ENCODE peak calls at places on chromosomes 16 and 17, in five cellular contexts. S, B, I, R and T are unnamed samples.

GRCh38 chr16:27028713-27029112 is 38.0 kb upstream of the C16orf82 start:
- DNase-seq in S (no peak), B (no peak), I (no peak), R (no peak), T (no peak)

GRCh38 chr17:63533433-63534077 is 10.4 kb downstream of the KCNH6 start:
- DNase-seq in S (no peak), B (no peak), I (no peak), R (no peak), T (no peak)

GRCh38 chr16:66278604-66279262 is 87.8 kb upstream of the CDH5 start:
- DNase-seq in S (no peak), B (no peak), I (no peak), R (no peak), T (no peak)

GRCh38 chr16:3182608-3183444 is 5.2 kb upstream of the OR1F1 start:
- DNase-seq in S (peak), B (no peak), I (peak), R (peak), T (peak)

GRCh38 chr17:13490427-13490826 is 111.3 kb downstream of the HS3ST3A1 start:
- DNase-seq in S (no peak), B (no peak), I (no peak), R (no peak), T (no peak)

GRCh38 chr16:69823831-69824563 is 61.9 kb downstream of the WWP2 start:
- DNase-seq in S (peak), B (no peak), I (no peak), R (peak), T (no peak)

GRCh38 chr16:89613101-89613953 is at the start of gene DPEP1:
- DNase-seq in S (no peak), B (no peak), I (no peak), R (no peak), T (no peak)

GRCh38 chr16:88358033-88358481 is 24.7 kb upstream of the ZNF469 start:
- DNase-seq in S (peak), B (no peak), I (no peak), R (no peak), T (no peak)

GRCh38 chr16:7025616-7026190 is 306.9 kb upstream of the RBFOX1 start:
- DNase-seq in S (peak), B (no peak), I (peak), R (no peak), T (peak)

GRCh38 chr17:66331038-66331816 is 28.8 kb downstream of the PRKCA start:
- DNase-seq in S (no peak), B (no peak), I (no peak), R (peak), T (no peak)

GRCh38 chr16:88387941-88388627 is 5.3 kb downstream of the ZNF469 start:
- DNase-seq in S (peak), B (no peak), I (no peak), R (peak), T (peak)

GRCh38 chr16:11635679-11636171 is 32.5 kb upstream of the SNN start:
- DNase-seq in S (no peak), B (no peak), I (no peak), R (no peak), T (no peak)

GRCh38 chr17:43648916-43649315 is 12.8 kb downstream of the MEOX1 start:
- DNase-seq in S (no peak), B (no peak), I (no peak), R (no peak), T (no peak)

GRCh38 chr16:63331111-63331510 is 1294.9 kb upstream of the CDH8 start:
- DNase-seq in S (no peak), B (no peak), I (no peak), R (no peak), T (no peak)

GRCh38 chr16:23026777-23027362 is 122.4 kb downstream of the USP31 start:
- DNase-seq in S (no peak), B (no peak), I (peak), R (peak), T (peak)

GRCh38 chr17:72191901-72192300 is 71.1 kb downstream of the SOX9 start:
- DNase-seq in S (no peak), B (no peak), I (no peak), R (no peak), T (no peak)

GRCh38 chr16:12862327-12862726 is 39.1 kb upstream of the SHISA9 start:
- DNase-seq in S (no peak), B (no peak), I (no peak), R (no peak), T (no peak)

GRCh38 chr17:57342141-57342540 is 85.8 kb downstream of the MSI2 start:
- DNase-seq in S (no peak), B (no peak), I (no peak), R (no peak), T (no peak)

GRCh38 chr17:58333396-58334207 is 5.0 kb upstream of the TSPOAP1 start:
- DNase-seq in S (no peak), B (no peak), I (no peak), R (no peak), T (no peak)